ENCODE peak calls at places on chromosome 2, in four cellular contexts. One of them, this sample, is unnamed.

GRCh38 chr2:176234966-176235365 is 34.3 kb upstream of the MTX2 start:
- DNase-seq in neural progenitor cell: no peak
- DNase-seq in transverse colon: no peak
- DNase-seq in RWPE1: no peak
- DNase-seq in this sample: no peak

GRCh38 chr2:176378323-176378722 is 109.1 kb downstream of the MTX2 start:
- DNase-seq in neural progenitor cell: no peak
- DNase-seq in transverse colon: no peak
- DNase-seq in RWPE1: no peak
- DNase-seq in this sample: no peak

GRCh38 chr2:52465267-52465666 is 1302.3 kb upstream of the CHAC2 start:
- DNase-seq in neural progenitor cell: no peak
- DNase-seq in transverse colon: no peak
- DNase-seq in RWPE1: no peak
- DNase-seq in this sample: no peak

GRCh38 chr2:119431155-119431975 is at the start of gene TMEM37:
- DNase-seq in neural progenitor cell: peak; percentile 94
- DNase-seq in transverse colon: peak; percentile 84
- DNase-seq in RWPE1: peak; percentile 75
- DNase-seq in this sample: peak; percentile 70

GRCh38 chr2:15995603-15996002 is 55.3 kb downstream of the MYCN start:
- DNase-seq in neural progenitor cell: no peak
- DNase-seq in transverse colon: no peak
- DNase-seq in RWPE1: no peak
- DNase-seq in this sample: no peak

GRCh38 chr2:128394004-128394730 is 75.5 kb upstream of the HS6ST1 start:
- DNase-seq in neural progenitor cell: no peak
- DNase-seq in transverse colon: no peak
- DNase-seq in RWPE1: no peak
- DNase-seq in this sample: no peak

GRCh38 chr2:229206548-229206947 is 64.5 kb downstream of the PID1 start:
- DNase-seq in neural progenitor cell: no peak
- DNase-seq in transverse colon: peak; percentile 14
- DNase-seq in RWPE1: no peak
- DNase-seq in this sample: no peak

GRCh38 chr2:54081574-54081973 is 33.8 kb upstream of the ACYP2 start:
- DNase-seq in neural progenitor cell: no peak
- DNase-seq in transverse colon: no peak
- DNase-seq in RWPE1: peak; percentile 58
- DNase-seq in this sample: no peak

GRCh38 chr2:54924121-54924520 is 126.1 kb downstream of the RTN4 start:
- DNase-seq in neural progenitor cell: no peak
- DNase-seq in transverse colon: no peak
- DNase-seq in RWPE1: no peak
- DNase-seq in this sample: no peak

GRCh38 chr2:172095146-172095904 is 7.4 kb downstream of the DLX2 start:
- DNase-seq in neural progenitor cell: peak; percentile 80
- DNase-seq in transverse colon: peak; percentile 59
- DNase-seq in RWPE1: peak; percentile 81
- DNase-seq in this sample: peak; percentile 84

GRCh38 chr2:5230879-5231278 is 461.3 kb upstream of the SOX11 start:
- DNase-seq in neural progenitor cell: no peak
- DNase-seq in transverse colon: no peak
- DNase-seq in RWPE1: no peak
- DNase-seq in this sample: no peak

GRCh38 chr2:173652731-173653426 is 298.2 kb downstream of the CDCA7 start:
- DNase-seq in neural progenitor cell: peak; percentile 27
- DNase-seq in transverse colon: no peak
- DNase-seq in RWPE1: peak; percentile 90
- DNase-seq in this sample: no peak

GRCh38 chr2:46942143-46942526 is 26.5 kb upstream of the MCFD2 start:
- DNase-seq in neural progenitor cell: peak; percentile 18
- DNase-seq in transverse colon: peak; percentile 75
- DNase-seq in RWPE1: peak; percentile 60
- DNase-seq in this sample: no peak

GRCh38 chr2:200288670-200289429 is 17.6 kb upstream of the SPATS2L start:
- DNase-seq in neural progenitor cell: no peak
- DNase-seq in transverse colon: no peak
- DNase-seq in RWPE1: no peak
- DNase-seq in this sample: no peak

GRCh38 chr2:100509066-100509465 is 38.8 kb downstream of the NMS start:
- DNase-seq in neural progenitor cell: no peak
- DNase-seq in transverse colon: no peak
- DNase-seq in RWPE1: no peak
- DNase-seq in this sample: no peak

GRCh38 chr2:157190151-157190550 is 67.4 kb upstream of the GALNT5 start:
- DNase-seq in neural progenitor cell: peak; percentile 16
- DNase-seq in transverse colon: no peak
- DNase-seq in RWPE1: peak; percentile 10
- DNase-seq in this sample: no peak

GRCh38 chr2:180291552-180292421 is 284.7 kb upstream of the CWC22 start:
- DNase-seq in neural progenitor cell: no peak
- DNase-seq in transverse colon: no peak
- DNase-seq in RWPE1: peak; percentile 31
- DNase-seq in this sample: no peak

GRCh38 chr2:226559536-226559935 is 240.1 kb downstream of the IRS1 start:
- DNase-seq in neural progenitor cell: no peak
- DNase-seq in transverse colon: no peak
- DNase-seq in RWPE1: no peak
- DNase-seq in this sample: no peak

GRCh38 chr2:69770193-69770702 is 28.3 kb downstream of the ANXA4 start:
- DNase-seq in neural progenitor cell: no peak
- DNase-seq in transverse colon: peak; percentile 65
- DNase-seq in RWPE1: peak; percentile 82
- DNase-seq in this sample: no peak

GRCh38 chr2:130891968-130892367 is 55.3 kb downstream of the ARHGEF4 start:
- DNase-seq in neural progenitor cell: no peak
- DNase-seq in transverse colon: no peak
- DNase-seq in RWPE1: no peak
- DNase-seq in this sample: no peak

GRCh38 chr2:239267411-239267941 is 133.3 kb downstream of the HDAC4 start:
- DNase-seq in neural progenitor cell: peak; percentile 55
- DNase-seq in transverse colon: peak; percentile 89
- DNase-seq in RWPE1: peak; percentile 30
- DNase-seq in this sample: no peak
- TF ChIP-seq CTCF in neural progenitor cell: no peak
- TF ChIP-seq CTCF in transverse colon: no peak
- TF ChIP-seq CTCF in RWPE1: no peak
- TF ChIP-seq CTCF in this sample: no peak

DNA sequence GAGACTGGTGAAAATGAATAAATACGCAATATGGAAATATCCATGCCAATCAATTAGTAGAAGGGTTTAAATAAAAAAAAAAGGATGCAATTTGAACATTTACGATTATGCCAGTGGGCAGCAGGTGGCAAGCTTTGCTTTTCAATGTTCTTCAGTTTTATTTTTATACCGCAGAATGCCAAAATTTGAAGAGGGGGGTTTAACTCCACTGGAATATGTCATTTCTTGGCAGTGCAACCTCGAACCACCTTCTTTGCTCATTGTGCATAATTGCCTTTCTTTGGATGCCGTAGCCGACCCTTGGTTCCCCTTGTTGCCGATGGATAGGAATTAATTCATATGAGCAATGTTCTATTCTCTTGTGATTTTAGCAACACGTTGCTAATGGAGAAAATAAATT is 88.0 kb downstream of the LTBP1 start:
- DNase-seq in neural progenitor cell: no peak
- DNase-seq in transverse colon: no peak
- DNase-seq in RWPE1: peak; percentile 17
- DNase-seq in this sample: no peak
- TF ChIP-seq CTCF in neural progenitor cell: peak; percentile 5
- TF ChIP-seq CTCF in transverse colon: peak; percentile 56
- TF ChIP-seq CTCF in RWPE1: peak; percentile 53
- TF ChIP-seq CTCF in this sample: no peak

GRCh38 chr2:117702098-117702497 is 112.4 kb upstream of the DDX18 start:
- DNase-seq in neural progenitor cell: no peak
- DNase-seq in transverse colon: no peak
- DNase-seq in RWPE1: no peak
- DNase-seq in this sample: no peak
- TF ChIP-seq CTCF in neural progenitor cell: no peak
- TF ChIP-seq CTCF in transverse colon: no peak
- TF ChIP-seq CTCF in RWPE1: no peak
- TF ChIP-seq CTCF in this sample: no peak

DNA sequence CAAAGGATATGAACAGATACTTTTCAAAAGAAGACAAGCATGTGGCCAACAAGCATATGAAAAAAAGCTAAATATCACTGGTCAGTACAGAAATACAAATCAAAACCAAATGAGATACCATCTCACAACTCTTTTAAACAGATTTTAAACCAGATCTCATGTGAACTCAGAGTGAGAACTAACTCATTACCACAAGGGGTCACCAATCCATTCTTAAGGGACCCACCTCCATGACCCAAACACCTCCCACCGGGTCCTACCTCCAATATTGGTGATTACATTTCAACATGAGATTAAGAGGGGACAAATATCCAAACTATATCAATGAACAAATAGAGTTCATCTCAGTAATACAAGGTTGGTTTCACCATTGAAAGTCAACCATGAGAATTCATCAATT is 319.8 kb upstream of the GULP1 start:
- DNase-seq in neural progenitor cell: no peak
- DNase-seq in transverse colon: no peak
- DNase-seq in RWPE1: no peak
- DNase-seq in this sample: no peak
- TF ChIP-seq CTCF in neural progenitor cell: peak; percentile 38
- TF ChIP-seq CTCF in transverse colon: no peak
- TF ChIP-seq CTCF in RWPE1: no peak
- TF ChIP-seq CTCF in this sample: no peak